ENCODE peak calls at places on chromosomes 2 and 18, in four cellular contexts. U is suprapubic skin, X is upper lobe of left lung, M is IMR-90. O is an unnamed sample.

GRCh38 chr2:3297523-3297922 is 80.1 kb downstream of the EIPR1 start:
- DNase-seq in U (peak), X (no peak), M (no peak), O (no peak)

GRCh38 chr2:223724831-223725230 is 112.6 kb downstream of the AP1S3 start:
- DNase-seq in U (no peak), X (no peak), M (peak), O (no peak)

GRCh38 chr2:168207861-168208260 is 39.5 kb downstream of the STK39 start:
- DNase-seq in U (no peak), X (no peak), M (peak), O (no peak)

GRCh38 chr2:152453129-152453642 is 118.2 kb downstream of the FMNL2 start:
- DNase-seq in U (no peak), X (no peak), M (peak), O (no peak)

GRCh38 chr2:2233171-2233826 is 97.8 kb downstream of the MYT1L start:
- DNase-seq in U (no peak), X (no peak), M (no peak), O (no peak)

GRCh38 chr2:241036397-241036963 is 38.1 kb downstream of the SNED1 start:
- DNase-seq in U (no peak), X (peak), M (no peak), O (no peak)

GRCh38 chr2:54387592-54387991 is 68.5 kb upstream of the SPTBN1 start:
- DNase-seq in U (no peak), X (no peak), M (no peak), O (no peak)

GRCh38 chr2:42562474-42563144 is 5.8 kb upstream of the MTA3 start:
- DNase-seq in U (no peak), X (peak), M (no peak), O (no peak)

GRCh38 chr2:215744514-215744913 is 268.8 kb downstream of the MREG start:
- DNase-seq in U (no peak), X (no peak), M (no peak), O (no peak)

GRCh38 chr2:135473567-135473966 is 57.5 kb downstream of the ZRANB3 start:
- DNase-seq in U (no peak), X (no peak), M (peak), O (no peak)

GRCh38 chr2:84946204-84947009 is 24.6 kb upstream of the KCMF1 start:
- DNase-seq in U (no peak), X (no peak), M (peak), O (peak)

GRCh38 chr2:239534581-239535412 is 134.0 kb upstream of the HDAC4 start:
- DNase-seq in U (no peak), X (no peak), M (no peak), O (no peak)

GRCh38 chr2:151189125-151189524 is 72.5 kb downstream of the RBM43 start:
- DNase-seq in U (no peak), X (no peak), M (no peak), O (no peak)

GRCh38 chr2:128275498-128276045 is 43.1 kb downstream of the HS6ST1 start:
- DNase-seq in U (no peak), X (peak), M (no peak), O (peak)

GRCh38 chr2:131148426-131148825 is 43.3 kb downstream of the PLEKHB2 start:
- DNase-seq in U (no peak), X (no peak), M (no peak), O (no peak)

GRCh38 chr2:192499476-192499875 is 304.7 kb upstream of the TMEFF2 start:
- DNase-seq in U (no peak), X (no peak), M (no peak), O (no peak)

GRCh38 chr18:9828794-9829712 is 56.7 kb upstream of the TXNDC2 start:
- DNase-seq in U (no peak), X (no peak), M (no peak), O (no peak)

GRCh38 chr18:79471048-79471447 is 75.3 kb downstream of the NFATC1 start:
- DNase-seq in U (no peak), X (no peak), M (no peak), O (no peak)

GRCh38 chr2:174574657-174575056 is 22.9 kb downstream of the WIPF1 start:
- DNase-seq in U (no peak), X (no peak), M (peak), O (no peak)

GRCh38 chr18:8929381-8929780 is 173.1 kb upstream of the NDUFV2 start:
- DNase-seq in U (no peak), X (no peak), M (no peak), O (no peak)

GRCh38 chr2:118221952-118222594 is 133.8 kb downstream of the INSIG2 start:
- DNase-seq in U (no peak), X (no peak), M (peak), O (no peak)

GRCh38 chr2:94984964-94985575 is 40.4 kb upstream of the MAL start:
- DNase-seq in U (no peak), X (no peak), M (no peak), O (no peak)

DNA sequence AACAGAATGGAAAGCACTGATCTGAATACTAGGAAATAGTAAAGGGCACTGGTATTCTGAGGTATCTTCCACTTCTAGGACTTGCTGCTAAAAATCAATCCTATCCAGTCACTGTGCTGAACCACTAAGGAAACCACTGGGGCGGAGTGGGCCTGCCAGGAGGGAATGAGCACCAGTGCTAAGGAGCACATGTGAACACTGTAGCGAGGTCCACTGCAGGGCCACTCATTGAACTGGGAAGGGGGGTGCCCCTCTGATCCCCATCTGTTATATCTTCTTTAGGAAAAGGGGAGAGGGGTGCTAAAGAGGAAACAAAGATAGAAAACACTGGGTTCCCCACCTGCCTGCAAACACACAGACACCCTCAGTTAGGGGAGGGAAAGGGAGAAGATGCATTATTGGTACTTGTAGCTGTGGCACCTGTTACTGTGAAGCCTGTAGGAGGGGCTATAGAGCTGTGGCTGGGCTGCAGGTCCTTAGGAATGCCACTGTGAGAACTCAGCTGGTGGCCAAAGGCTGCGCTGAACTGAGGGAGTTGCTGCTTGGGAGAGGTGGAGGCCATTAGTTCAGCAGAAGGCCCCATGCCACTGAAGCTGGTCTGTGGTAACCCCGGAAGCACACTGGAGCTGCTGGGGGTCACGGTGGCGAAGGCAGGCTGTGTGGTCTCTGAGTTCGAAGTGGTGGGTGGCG is 81.8 kb downstream of the INO80D start:
- DNase-seq in U (no peak), X (peak), M (peak), O (no peak)
- TF ChIP-seq CTCF in U (no peak), X (peak), M (peak), O (no peak)

DNA sequence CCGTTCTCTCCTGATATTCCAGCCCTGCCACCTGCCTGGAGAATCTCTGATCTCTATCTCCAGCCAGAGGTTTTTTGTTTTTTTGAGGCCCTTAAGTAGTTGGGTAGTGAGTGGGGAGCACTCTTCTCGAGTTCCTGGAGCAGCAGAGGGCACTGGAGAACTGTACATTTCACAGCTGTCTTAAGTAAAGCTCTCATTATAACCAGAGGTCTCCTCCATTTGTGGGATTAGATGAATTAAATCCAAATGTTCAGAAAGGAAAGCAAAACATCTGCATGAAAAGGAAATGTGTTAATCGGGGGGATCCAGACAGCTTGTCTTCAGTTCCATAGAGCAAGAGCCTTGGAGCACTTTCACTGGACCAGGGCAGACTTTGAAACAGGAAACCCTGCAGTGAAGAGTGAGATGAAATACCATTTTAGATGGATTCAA is 32.8 kb downstream of the AOX1 start:
- DNase-seq in U (no peak), X (no peak), M (peak), O (no peak)
- TF ChIP-seq CTCF in U (no peak), X (no peak), M (peak), O (no peak)

GRCh38 chr2:218074031-218074430 is 5.0 kb downstream of the RUFY4 start:
- DNase-seq in U (no peak), X (peak), M (peak), O (no peak)
- TF ChIP-seq CTCF in U (peak), X (peak), M (peak), O (peak)

GRCh38 chr2:19746611-19747309 is 155.0 kb downstream of the TTC32 start:
- DNase-seq in U (no peak), X (no peak), M (peak), O (no peak)
- TF ChIP-seq CTCF in U (no peak), X (no peak), M (peak), O (no peak)

DNA sequence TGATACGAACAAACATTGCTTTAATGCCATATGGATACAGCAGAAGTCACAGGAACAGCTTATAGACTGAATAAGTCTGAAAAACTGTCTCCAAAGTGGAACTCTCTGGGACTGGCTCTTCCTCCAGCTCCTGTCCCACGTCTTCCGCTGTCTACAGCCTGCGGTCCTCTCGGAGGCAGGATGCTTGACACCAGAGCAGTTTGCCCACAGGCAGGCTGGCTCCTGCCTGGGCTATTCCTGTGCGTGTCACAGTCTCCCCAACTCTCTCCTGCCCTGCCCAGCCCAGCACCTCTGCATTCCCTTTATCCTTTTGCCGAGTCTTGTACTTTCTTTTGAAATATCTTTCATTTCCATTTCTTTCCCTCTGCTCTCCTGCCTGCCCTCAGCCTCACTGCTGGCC is 234.1 kb downstream of the FHOD3 start:
- DNase-seq in U (no peak), X (no peak), M (no peak), O (no peak)
- TF ChIP-seq CTCF in U (no peak), X (no peak), M (no peak), O (no peak)

GRCh38 chr2:27085062-27085669 is 1.4 kb upstream of the KHK start:
- DNase-seq in U (no peak), X (no peak), M (no peak), O (no peak)
- TF ChIP-seq CTCF in U (no peak), X (no peak), M (no peak), O (no peak)